ENCODE peak calls at places on chromosomes 7 and 10, in five cellular contexts. E is lower leg skin; Y is GM12865; T is stimulated activated CD4-positive, alpha-beta T cell treated with anti-CD3 and anti-CD28 coated beads, Interleukin-2, amount 100 ng/mL, for 48 hours; V is ACHN. U is an unnamed sample.

GRCh38 chr10:28365840-28366239 is 63.0 kb upstream of the MPP7 start:
- DNase-seq in E (no peak), Y (no peak), T (no peak), V (no peak), U (no peak)

GRCh38 chr7:101532000-101532399 is 97.1 kb downstream of the MYL10 start:
- DNase-seq in E (no peak), Y (no peak), T (no peak), V (no peak), U (no peak)

GRCh38 chr7:12884856-12885440 is 197.5 kb downstream of the ARL4A start:
- DNase-seq in E (no peak), Y (no peak), T (no peak), V (peak), U (peak)

GRCh38 chr7:46969303-46970130 is 612.4 kb downstream of the TNS3 start:
- DNase-seq in E (no peak), Y (no peak), T (no peak), V (no peak), U (peak)

GRCh38 chr10:35379226-35380137 is 43.2 kb downstream of the CCNY start:
- DNase-seq in E (no peak), Y (peak), T (no peak), V (no peak), U (peak)

GRCh38 chr7:147981072-147981813 is 609.3 kb upstream of the C7orf33 start:
- DNase-seq in E (no peak), Y (peak), T (no peak), V (no peak), U (peak)

GRCh38 chr7:49187543-49188268 is 263.4 kb downstream of the CDC14C start:
- DNase-seq in E (no peak), Y (peak), T (no peak), V (peak), U (no peak)

GRCh38 chr7:542935-543789 is 23.5 kb upstream of the PDGFA start:
- DNase-seq in E (no peak), Y (no peak), T (no peak), V (peak), U (peak)

GRCh38 chr7:131007439-131008330 is 273.7 kb upstream of the KLF14 start:
- DNase-seq in E (peak), Y (peak), T (peak), V (peak), U (peak)

GRCh38 chr10:12538596-12538995 is 189.2 kb downstream of the CAMK1D start:
- DNase-seq in E (peak), Y (no peak), T (no peak), V (no peak), U (no peak)

GRCh38 chr10:124993728-124994451 is 52.0 kb downstream of the ZRANB1 start:
- DNase-seq in E (peak), Y (no peak), T (no peak), V (no peak), U (no peak)

GRCh38 chr7:26891400-26892355 is 27.3 kb upstream of the SKAP2 start:
- DNase-seq in E (no peak), Y (peak), T (no peak), V (peak), U (peak)

GRCh38 chr7:3065724-3066143 is 22.1 kb upstream of the CARD11 start:
- DNase-seq in E (no peak), Y (peak), T (peak), V (peak), U (no peak)

GRCh38 chr10:117936136-117936535 is 110.6 kb downstream of the RAB11FIP2 start:
- DNase-seq in E (peak), Y (no peak), T (no peak), V (no peak), U (peak)

GRCh38 chr10:14396441-14397048 is 65.8 kb upstream of the FRMD4A start:
- DNase-seq in E (no peak), Y (no peak), T (no peak), V (peak), U (peak)

GRCh38 chr7:46321556-46322205 is 400.6 kb upstream of the IGFBP3 start:
- DNase-seq in E (no peak), Y (no peak), T (no peak), V (no peak), U (no peak)

GRCh38 chr7:88888684-88889083 is 93.1 kb upstream of the TEX47 start:
- DNase-seq in E (no peak), Y (no peak), T (no peak), V (no peak), U (no peak)

GRCh38 chr10:69307434-69307833 is 29.1 kb downstream of the HK1 start:
- DNase-seq in E (no peak), Y (no peak), T (no peak), V (no peak), U (no peak)

GRCh38 chr7:155739538-155740140 is 72.6 kb downstream of the SHH start:
- DNase-seq in E (no peak), Y (no peak), T (no peak), V (no peak), U (no peak)

GRCh38 chr7:82542665-82543064 is 99.1 kb upstream of the CACNA2D1 start:
- DNase-seq in E (no peak), Y (no peak), T (no peak), V (no peak), U (peak)

GRCh38 chr10:15084502-15084922 is 4.1 kb downstream of the ACBD7 start:
- DNase-seq in E (no peak), Y (peak), T (no peak), V (peak), U (peak)

GRCh38 chr10:113709221-113709838 is 29.6 kb downstream of the CASP7 start:
- DNase-seq in E (no peak), Y (no peak), T (no peak), V (peak), U (peak)

GRCh38 chr10:123454987-123455386 is 211.2 kb upstream of the GPR26 start:
- DNase-seq in E (no peak), Y (no peak), T (no peak), V (no peak), U (no peak)

GRCh38 chr7:55469721-55470120 is 102.6 kb downstream of the VOPP1 start:
- DNase-seq in E (no peak), Y (no peak), T (no peak), V (no peak), U (no peak)

GRCh38 chr10:117217196-117217761 is 20.0 kb downstream of the KCNK18 start:
- DNase-seq in E (no peak), Y (peak), T (peak), V (peak), U (peak)

GRCh38 chr7:133936074-133936473 is 191.1 kb upstream of the LRGUK start:
- DNase-seq in E (no peak), Y (no peak), T (no peak), V (no peak), U (no peak)

GRCh38 chr7:38840736-38841460 is 68.1 kb downstream of the VPS41 start:
- DNase-seq in E (no peak), Y (peak), T (no peak), V (peak), U (peak)

GRCh38 chr10:43965033-43965917 is 316.6 kb upstream of the ZNF32 start:
- DNase-seq in E (peak), Y (peak), T (no peak), V (no peak), U (peak)

GRCh38 chr10:6586501-6586900 is 6.4 kb upstream of the PRKCQ start:
- DNase-seq in E (no peak), Y (no peak), T (no peak), V (no peak), U (no peak)

GRCh38 chr7:85289279-85289678 is 102.4 kb upstream of the SEMA3D start:
- DNase-seq in E (no peak), Y (no peak), T (no peak), V (no peak), U (no peak)

GRCh38 chr10:11841375-11841774 is 18.2 kb downstream of the PROSER2 start:
- DNase-seq in E (no peak), Y (no peak), T (no peak), V (no peak), U (no peak)

GRCh38 chr10:58625070-58625469 is 112.4 kb downstream of the BICC1 start:
- DNase-seq in E (no peak), Y (no peak), T (no peak), V (no peak), U (peak)

GRCh38 chr7:148337166-148337565 is 253.4 kb upstream of the C7orf33 start:
- DNase-seq in E (no peak), Y (no peak), T (no peak), V (no peak), U (no peak)

GRCh38 chr10:122981066-122981464 is 864 bp downstream of the PSTK start:
- DNase-seq in E (no peak), Y (peak), T (no peak), V (peak), U (peak)